ENCODE peak calls at places on chromosomes 3 and 15, in five cellular contexts. One of them, this sample, is unnamed.

GRCh38 chr3:10353160-10353559 is 32.2 kb upstream of the SEC13 start:
- DNase-seq in GM23248: no peak
- DNase-seq in body of pancreas: no peak
- DNase-seq in fibroblast of lung: no peak
- DNase-seq in NB4: no peak
- DNase-seq in this sample: no peak

GRCh38 chr15:67253517-67254237 is 784 bp downstream of the AAGAB start:
- DNase-seq in GM23248: peak
- DNase-seq in body of pancreas: no peak
- DNase-seq in fibroblast of lung: peak
- DNase-seq in NB4: no peak
- DNase-seq in this sample: no peak

GRCh38 chr3:142595581-142595950 is 627 bp upstream of the PLS1 start:
- DNase-seq in GM23248: peak
- DNase-seq in body of pancreas: peak
- DNase-seq in fibroblast of lung: peak
- DNase-seq in NB4: no peak
- DNase-seq in this sample: no peak

GRCh38 chr15:92438471-92438870 is 44.8 kb downstream of the ST8SIA2 start:
- DNase-seq in GM23248: no peak
- DNase-seq in body of pancreas: no peak
- DNase-seq in fibroblast of lung: no peak
- DNase-seq in NB4: no peak
- DNase-seq in this sample: no peak

GRCh38 chr3:37734886-37735285 is 126.8 kb upstream of the CTDSPL start:
- DNase-seq in GM23248: no peak
- DNase-seq in body of pancreas: no peak
- DNase-seq in fibroblast of lung: no peak
- DNase-seq in NB4: no peak
- DNase-seq in this sample: no peak

GRCh38 chr3:70999730-71000129 is 583.8 kb downstream of the FOXP1 start:
- DNase-seq in GM23248: peak
- DNase-seq in body of pancreas: no peak
- DNase-seq in fibroblast of lung: peak
- DNase-seq in NB4: peak
- DNase-seq in this sample: peak

GRCh38 chr15:43749690-43750345 is 3.6 kb downstream of the PDIA3 start:
- DNase-seq in GM23248: peak
- DNase-seq in body of pancreas: no peak
- DNase-seq in fibroblast of lung: no peak
- DNase-seq in NB4: peak
- DNase-seq in this sample: no peak

GRCh38 chr3:98826126-98826525 is 63.0 kb downstream of the ST3GAL6 start:
- DNase-seq in GM23248: no peak
- DNase-seq in body of pancreas: no peak
- DNase-seq in fibroblast of lung: no peak
- DNase-seq in NB4: no peak
- DNase-seq in this sample: no peak

GRCh38 chr3:69115731-69116130 is 6.7 kb downstream of the LMOD3 start:
- DNase-seq in GM23248: peak
- DNase-seq in body of pancreas: no peak
- DNase-seq in fibroblast of lung: peak
- DNase-seq in NB4: no peak
- DNase-seq in this sample: no peak

GRCh38 chr3:4908066-4908768 is 71.0 kb upstream of the BHLHE40 start:
- DNase-seq in GM23248: no peak
- DNase-seq in body of pancreas: no peak
- DNase-seq in fibroblast of lung: no peak
- DNase-seq in NB4: no peak
- DNase-seq in this sample: no peak

GRCh38 chr15:100966997-100967396 is 47.8 kb downstream of the LRRK1 start:
- DNase-seq in GM23248: no peak
- DNase-seq in body of pancreas: no peak
- DNase-seq in fibroblast of lung: no peak
- DNase-seq in NB4: no peak
- DNase-seq in this sample: no peak

GRCh38 chr3:45908761-45909160 is 22.4 kb downstream of the CCR9 start:
- DNase-seq in GM23248: no peak
- DNase-seq in body of pancreas: no peak
- DNase-seq in fibroblast of lung: no peak
- DNase-seq in NB4: no peak
- DNase-seq in this sample: no peak

GRCh38 chr15:98650871-98651481 is 2.6 kb downstream of the IGF1R start:
- DNase-seq in GM23248: peak
- DNase-seq in body of pancreas: peak
- DNase-seq in fibroblast of lung: peak
- DNase-seq in NB4: peak
- DNase-seq in this sample: no peak

GRCh38 chr3:52084954-52085730 is 28.8 kb upstream of the DUSP7 start:
- DNase-seq in GM23248: no peak
- DNase-seq in body of pancreas: no peak
- DNase-seq in fibroblast of lung: no peak
- DNase-seq in NB4: no peak
- DNase-seq in this sample: no peak

GRCh38 chr3:21256932-21257331 is 494.1 kb downstream of the ZNF385D start:
- DNase-seq in GM23248: no peak
- DNase-seq in body of pancreas: peak
- DNase-seq in fibroblast of lung: peak
- DNase-seq in NB4: no peak
- DNase-seq in this sample: no peak

GRCh38 chr3:66144792-66145733 is 75.7 kb upstream of the SLC25A26 start:
- DNase-seq in GM23248: peak
- DNase-seq in body of pancreas: no peak
- DNase-seq in fibroblast of lung: peak
- DNase-seq in NB4: no peak
- DNase-seq in this sample: no peak

GRCh38 chr3:40451551-40451950 is 5.6 kb upstream of the RPL14 start:
- DNase-seq in GM23248: no peak
- DNase-seq in body of pancreas: no peak
- DNase-seq in fibroblast of lung: no peak
- DNase-seq in NB4: no peak
- DNase-seq in this sample: no peak

GRCh38 chr3:55673764-55674163 is 186.7 kb upstream of the WNT5A start:
- DNase-seq in GM23248: no peak
- DNase-seq in body of pancreas: no peak
- DNase-seq in fibroblast of lung: no peak
- DNase-seq in NB4: no peak
- DNase-seq in this sample: no peak

GRCh38 chr3:169954142-169954756 is 12.4 kb upstream of the SEC62 start:
- DNase-seq in GM23248: no peak
- DNase-seq in body of pancreas: no peak
- DNase-seq in fibroblast of lung: no peak
- DNase-seq in NB4: peak
- DNase-seq in this sample: no peak

GRCh38 chr3:150252462-150252861 is 155.6 kb upstream of the TSC22D2 start:
- DNase-seq in GM23248: peak
- DNase-seq in body of pancreas: no peak
- DNase-seq in fibroblast of lung: peak
- DNase-seq in NB4: no peak
- DNase-seq in this sample: no peak

GRCh38 chr3:128489860-128490649 is 2.9 kb downstream of the GATA2 start:
- DNase-seq in GM23248: peak
- DNase-seq in body of pancreas: peak
- DNase-seq in fibroblast of lung: peak
- DNase-seq in NB4: no peak
- DNase-seq in this sample: no peak

GRCh38 chr3:129112308-129113052 is 9.1 kb downstream of the RAB43 start:
- DNase-seq in GM23248: peak
- DNase-seq in body of pancreas: no peak
- DNase-seq in fibroblast of lung: no peak
- DNase-seq in NB4: peak
- DNase-seq in this sample: no peak

GRCh38 chr15:80325206-80325605 is 73.2 kb upstream of the CTXND1 start:
- DNase-seq in GM23248: no peak
- DNase-seq in body of pancreas: no peak
- DNase-seq in fibroblast of lung: no peak
- DNase-seq in NB4: peak
- DNase-seq in this sample: no peak

GRCh38 chr15:92624401-92624991 is 31.1 kb downstream of the FAM174B start:
- DNase-seq in GM23248: peak
- DNase-seq in body of pancreas: peak
- DNase-seq in fibroblast of lung: peak
- DNase-seq in NB4: no peak
- DNase-seq in this sample: no peak